ENCODE peak calls at places on chromosomes 3 and 15, in five cellular contexts. Z, C, X, L and Y are unnamed samples.

GRCh38 chr15:60096157-60096556 is 92.0 kb downstream of the FOXB1 start:
- DNase-seq in Z (no peak), C (no peak), X (no peak), L (no peak), Y (no peak)

GRCh38 chr15:39997031-39997430 is 42.0 kb downstream of the SRP14 start:
- DNase-seq in Z (no peak), C (no peak), X (no peak), L (no peak), Y (no peak)

GRCh38 chr15:47116698-47117097 is 600.6 kb upstream of the SEMA6D start:
- DNase-seq in Z (no peak), C (no peak), X (no peak), L (no peak), Y (no peak)

GRCh38 chr3:4458961-4459360 is 8.1 kb downstream of the SUMF1 start:
- DNase-seq in Z (no peak), C (no peak), X (no peak), L (no peak), Y (no peak)

GRCh38 chr3:100665230-100665629 is 44.1 kb upstream of the TFG start:
- DNase-seq in Z (no peak), C (no peak), X (no peak), L (no peak), Y (no peak)

GRCh38 chr3:126536126-126536525 is 12.2 kb downstream of the CHST13 start:
- DNase-seq in Z (no peak), C (peak; percentile 14), X (no peak), L (no peak), Y (peak; percentile 8)

GRCh38 chr3:4741106-4741403 is 238.2 kb upstream of the BHLHE40 start:
- DNase-seq in Z (no peak), C (no peak), X (no peak), L (no peak), Y (no peak)

GRCh38 chr15:32677238-32677750 is 35.8 kb downstream of the SCG5 start:
- DNase-seq in Z (peak; percentile 64), C (no peak), X (no peak), L (no peak), Y (no peak)

GRCh38 chr15:70853855-70854668 is at the start of gene LARP6:
- DNase-seq in Z (peak; percentile 42), C (peak; percentile 72), X (peak; percentile 72), L (peak; percentile 65), Y (peak; percentile 81)

GRCh38 chr3:168952551-168952950 is 711.0 kb downstream of the MECOM start:
- DNase-seq in Z (no peak), C (no peak), X (no peak), L (no peak), Y (no peak)

GRCh38 chr3:125141596-125142417 is 70.7 kb downstream of the SLC12A8 start:
- DNase-seq in Z (peak; percentile 72), C (peak; percentile 84), X (peak; percentile 88), L (peak; percentile 40), Y (peak; percentile 70)

GRCh38 chr3:12897537-12898289 is 56.3 kb upstream of the RPL32 start:
- DNase-seq in Z (no peak), C (peak; percentile 14), X (no peak), L (no peak), Y (peak; percentile 42)

GRCh38 chr3:116734243-116734642 is 24.7 kb downstream of the TUSC7 start:
- DNase-seq in Z (no peak), C (no peak), X (no peak), L (no peak), Y (no peak)

GRCh38 chr3:62493116-62493801 is 119.9 kb upstream of the FEZF2 start:
- DNase-seq in Z (no peak), C (no peak), X (peak; percentile 52), L (no peak), Y (no peak)

GRCh38 chr15:65423977-65424679 is 1.4 kb upstream of the IGDCC4 start:
- DNase-seq in Z (no peak), C (no peak), X (peak; percentile 46), L (no peak), Y (no peak)

GRCh38 chr3:38611866-38612265 is 37.6 kb downstream of the SCN5A start:
- DNase-seq in Z (no peak), C (no peak), X (no peak), L (no peak), Y (no peak)